ENCODE peak calls at places on chromosomes 2 and 18, in ten cellular contexts. W is HFF-Myc; D is stimulated activated CD4-positive, alpha-beta T cell treated with anti-CD3 and anti-CD28 coated beads, TNF-alpha, amount 100 ng/mL, for 48 hours; V is adrenal gland; G is HEK293T; X is cardiac muscle cell; F is GM19239; B is SJSA1; J is GM04504; N is ELR. H is an unnamed sample.

GRCh38 chr2:105875241-105875640 is 130.5 kb downstream of the NCK2 start:
- DNase-seq in N (no peak), V (no peak), X (no peak), G (no peak), B (no peak), D (no peak), W (no peak), F (no peak), J (no peak), H (no peak)

GRCh38 chr2:188473306-188473705 is 181.6 kb downstream of the GULP1 start:
- DNase-seq in W (no peak), F (no peak), G (no peak), V (peak), N (no peak), B (no peak), D (no peak), J (no peak), X (no peak), H (no peak)

GRCh38 chr18:55588001-55588875 is at the start of gene TCF4:
- DNase-seq in G (peak), X (peak), N (peak), D (no peak), B (peak), F (no peak), V (peak), J (no peak), W (peak), H (peak)

GRCh38 chr2:191050640-191050987 is 36.6 kb upstream of the STAT1 start:
- DNase-seq in W (no peak), V (no peak), J (peak), B (no peak), D (no peak), F (no peak), N (peak), X (no peak), G (no peak), H (no peak)

GRCh38 chr2:30273574-30273929 is 42.2 kb downstream of the LBH start:
- DNase-seq in V (no peak), W (no peak), G (no peak), D (no peak), X (no peak), J (no peak), N (no peak), B (no peak), F (no peak), H (no peak)

GRCh38 chr2:37971971-37972370 is 46.9 kb downstream of the RMDN2 start:
- DNase-seq in W (no peak), X (no peak), F (no peak), J (no peak), G (no peak), N (no peak), B (no peak), V (no peak), D (no peak), H (no peak)

GRCh38 chr18:14086459-14087231 is 45.6 kb downstream of the ZNF519 start:
- DNase-seq in J (peak), N (peak), B (peak), V (peak), X (peak), D (no peak), W (no peak), F (no peak), G (peak), H (peak)

GRCh38 chr2:5433855-5434254 is 258.3 kb upstream of the SOX11 start:
- DNase-seq in J (no peak), G (no peak), V (no peak), D (no peak), X (no peak), F (no peak), W (no peak), B (no peak), N (no peak), H (no peak)

GRCh38 chr2:181552808-181553207 is 95.6 kb downstream of the ITGA4 start:
- DNase-seq in W (no peak), X (no peak), D (no peak), B (no peak), F (no peak), J (peak), N (no peak), G (no peak), V (no peak), H (no peak)

GRCh38 chr2:237424544-237424943 is 10.6 kb upstream of the COL6A3 start:
- DNase-seq in D (no peak), W (no peak), F (no peak), N (no peak), V (no peak), B (no peak), J (no peak), G (no peak), X (no peak), H (no peak)